ENCODE peak calls at places on chromosomes 5 and 9, in six cellular contexts. L, I, B, O, F and S are unnamed samples.

GRCh38 chr9:25830381-25830780 is 152.1 kb upstream of the TUSC1 start:
- DNase-seq in L (no peak), I (no peak), B (no peak), O (no peak), F (no peak), S (no peak)

GRCh38 chr5:134541736-134542376 is 16.4 kb downstream of the JADE2 start:
- DNase-seq in L (peak; percentile 60), I (no peak), B (no peak), O (no peak), F (no peak), S (no peak)

GRCh38 chr5:16935271-16936149 is 578 bp downstream of the MYO10 start:
- DNase-seq in L (peak; percentile 49), I (peak; percentile 76), B (peak; percentile 39), O (no peak), F (peak; percentile 42), S (no peak)

GRCh38 chr5:141862936-141863543 is 15.2 kb downstream of the PCDH1 start:
- DNase-seq in L (no peak), I (no peak), B (no peak), O (no peak), F (no peak), S (no peak)

GRCh38 chr5:180135967-180136641 is 64.5 kb upstream of the RNF130 start:
- DNase-seq in L (no peak), I (peak; percentile 53), B (no peak), O (no peak), F (no peak), S (no peak)

GRCh38 chr9:3981897-3982296 is 318.0 kb downstream of the GLIS3 start:
- DNase-seq in L (no peak), I (no peak), B (no peak), O (no peak), F (no peak), S (no peak)

GRCh38 chr9:123642291-123643278 is 286.6 kb downstream of the CRB2 start:
- DNase-seq in L (no peak), I (no peak), B (no peak), O (no peak), F (no peak), S (no peak)

GRCh38 chr9:132502480-132502879 is 79.9 kb upstream of the BARHL1 start:
- DNase-seq in L (no peak), I (no peak), B (no peak), O (no peak), F (no peak), S (no peak)

GRCh38 chr5:28850320-28850921 is 1812.0 kb upstream of the CDH9 start:
- DNase-seq in L (no peak), I (no peak), B (no peak), O (no peak), F (no peak), S (no peak)

GRCh38 chr5:93658044-93658443 is 75.0 kb downstream of the NR2F1 start:
- DNase-seq in L (no peak), I (no peak), B (no peak), O (no peak), F (no peak), S (no peak)

GRCh38 chr5:32223972-32224608 is 50.0 kb upstream of the GOLPH3 start:
- DNase-seq in L (no peak), I (no peak), B (peak; percentile 85), O (peak; percentile 25), F (no peak), S (peak; percentile 87)

GRCh38 chr5:147887026-147887627 is 8.6 kb downstream of the SCGB3A2 start:
- DNase-seq in L (peak; percentile 69), I (no peak), B (peak; percentile 32), O (no peak), F (no peak), S (no peak)

GRCh38 chr5:176629853-176630680 is at the start of the genes EIF4E1B and SNCB:
- DNase-seq in L (peak; percentile 73), I (no peak), B (peak; percentile 37), O (no peak), F (peak; percentile 52), S (no peak)

GRCh38 chr5:177478711-177479646 is 5.5 kb upstream of the DBN1 start:
- DNase-seq in L (no peak), I (peak; percentile 83), B (no peak), O (no peak), F (no peak), S (no peak)

GRCh38 chr5:111857067-111857466 is 100.1 kb upstream of the NREP start:
- DNase-seq in L (no peak), I (no peak), B (no peak), O (no peak), F (no peak), S (no peak)

GRCh38 chr5:56848206-56848605 is 32.9 kb downstream of the MAP3K1 start:
- DNase-seq in L (no peak), I (no peak), B (no peak), O (no peak), F (no peak), S (no peak)

GRCh38 chr9:69946800-69947437 is 96.7 kb upstream of the MAMDC2 start:
- DNase-seq in L (peak; percentile 78), I (no peak), B (peak; percentile 84), O (peak; percentile 41), F (no peak), S (peak; percentile 57)

GRCh38 chr9:123687246-123687721 is 242.6 kb downstream of the DENND1A start:
- DNase-seq in L (no peak), I (no peak), B (no peak), O (no peak), F (no peak), S (no peak)

GRCh38 chr5:170219615-170220014 is 13.2 kb upstream of the C5orf58 start:
- DNase-seq in L (no peak), I (no peak), B (peak; percentile 43), O (no peak), F (no peak), S (peak; percentile 44)

GRCh38 chr5:1808466-1808865 is 7.3 kb downstream of the NDUFS6 start:
- DNase-seq in L (no peak), I (no peak), B (no peak), O (no peak), F (no peak), S (no peak)

GRCh38 chr9:91907387-91908292 is 42.4 kb downstream of the ROR2 start:
- DNase-seq in L (no peak), I (no peak), B (no peak), O (no peak), F (no peak), S (no peak)